ENCODE peak calls at places on chromosomes 7 and 10, in seven cellular contexts. O, N, B, H, L, V and R are unnamed samples.

GRCh38 chr10:92689663-92690210 is at the start of gene HHEX:
- DNase-seq in O (peak; percentile 37), N (peak; percentile 87), B (peak; percentile 56), H (no peak), L (peak; percentile 83), V (no peak), R (peak; percentile 83)

GRCh38 chr10:17029581-17030271 is 99.9 kb downstream of the CUBN start:
- DNase-seq in O (peak; percentile 52), N (peak; percentile 44), B (peak; percentile 45), H (no peak), L (peak; percentile 91), V (no peak), R (no peak)

GRCh38 chr10:131781076-131781475 is 119.7 kb upstream of the PPP2R2D start:
- DNase-seq in O (no peak), N (no peak), B (no peak), H (no peak), L (no peak), V (no peak), R (no peak)

GRCh38 chr10:92410501-92410900 is 119.5 kb downstream of the MARCHF5 start:
- DNase-seq in O (no peak), N (no peak), B (no peak), H (no peak), L (no peak), V (no peak), R (no peak)

GRCh38 chr10:130341325-130341724 is 205.1 kb downstream of the GLRX3 start:
- DNase-seq in O (no peak), N (peak; percentile 74), B (no peak), H (no peak), L (peak; percentile 40), V (peak; percentile 9), R (peak; percentile 23)

GRCh38 chr7:158245724-158246041 is 341.9 kb downstream of the PTPRN2 start:
- DNase-seq in O (no peak), N (no peak), B (no peak), H (no peak), L (no peak), V (no peak), R (no peak)

GRCh38 chr10:59517961-59518360 is 155.6 kb upstream of the FAM13C start:
- DNase-seq in O (no peak), N (no peak), B (no peak), H (no peak), L (no peak), V (no peak), R (no peak)

GRCh38 chr10:25683291-25683690 is 250.7 kb upstream of the MYO3A start:
- DNase-seq in O (no peak), N (no peak), B (no peak), H (no peak), L (no peak), V (no peak), R (no peak)

GRCh38 chr10:48672596-48673255 is 11.9 kb upstream of the WDFY4 start:
- DNase-seq in O (no peak), N (no peak), B (no peak), H (peak; percentile 73), L (no peak), V (no peak), R (no peak)

GRCh38 chr10:519055-519715 is 170.3 kb downstream of the DIP2C start:
- DNase-seq in O (no peak), N (no peak), B (no peak), H (no peak), L (no peak), V (no peak), R (no peak)

GRCh38 chr10:116691079-116691398 is 51.3 kb downstream of the HSPA12A start:
- DNase-seq in O (no peak), N (no peak), B (no peak), H (no peak), L (no peak), V (no peak), R (no peak)

GRCh38 chr7:17934094-17934493 is 6.2 kb downstream of the SNX13 start:
- DNase-seq in O (no peak), N (no peak), B (no peak), H (no peak), L (no peak), V (no peak), R (no peak)

GRCh38 chr7:146090023-146090645 is 26.5 kb upstream of the CNTNAP2 start:
- DNase-seq in O (peak; percentile 10), N (peak; percentile 58), B (peak; percentile 8), H (no peak), L (peak; percentile 57), V (no peak), R (peak; percentile 52)

GRCh38 chr7:18607025-18607424 is 111.5 kb downstream of the HDAC9 start:
- DNase-seq in O (no peak), N (no peak), B (no peak), H (no peak), L (no peak), V (no peak), R (no peak)

GRCh38 chr10:16545126-16545736 is 23.6 kb upstream of the C1QL3 start:
- DNase-seq in O (peak; percentile 6), N (peak; percentile 50), B (peak; percentile 13), H (no peak), L (peak; percentile 38), V (no peak), R (peak; percentile 77)

GRCh38 chr7:44727346-44728262 is 21.0 kb upstream of the ZMIZ2 start:
- DNase-seq in O (no peak), N (no peak), B (no peak), H (no peak), L (peak; percentile 33), V (no peak), R (no peak)

GRCh38 chr7:102204212-102204611 is 82.5 kb upstream of the SH2B2 start:
- DNase-seq in O (no peak), N (no peak), B (no peak), H (no peak), L (no peak), V (no peak), R (no peak)

GRCh38 chr7:138097064-138097741 is 20.9 kb downstream of the AKR1D1 start:
- DNase-seq in O (peak; percentile 41), N (peak; percentile 44), B (peak; percentile 79), H (no peak), L (peak; percentile 60), V (no peak), R (no peak)

GRCh38 chr7:27174077-27175004 is at the start of gene HOXA10:
- DNase-seq in O (no peak), N (no peak), B (no peak), H (no peak), L (no peak), V (no peak), R (no peak)

GRCh38 chr7:152158801-152159587 is 133.5 kb downstream of the GALNT11 start:
- DNase-seq in O (no peak), N (no peak), B (no peak), H (peak; percentile 95), L (no peak), V (no peak), R (no peak)

GRCh38 chr7:110850239-110850638 is 240.7 kb upstream of the LRRN3 start:
- DNase-seq in O (no peak), N (no peak), B (no peak), H (no peak), L (no peak), V (no peak), R (no peak)

GRCh38 chr10:123804716-123805115 is 86.9 kb downstream of the CPXM2 start:
- DNase-seq in O (no peak), N (no peak), B (no peak), H (no peak), L (no peak), V (no peak), R (no peak)

GRCh38 chr10:123807444-123808035 is 84.1 kb downstream of the CPXM2 start:
- DNase-seq in O (no peak), N (no peak), B (no peak), H (no peak), L (no peak), V (no peak), R (no peak)

GRCh38 chr10:123808873-123809272 is 82.7 kb downstream of the CPXM2 start:
- DNase-seq in O (peak; percentile 21), N (no peak), B (no peak), H (no peak), L (no peak), V (no peak), R (no peak)

GRCh38 chr10:123809632-123810031 is 82.0 kb downstream of the CPXM2 start:
- DNase-seq in O (no peak), N (no peak), B (no peak), H (no peak), L (no peak), V (no peak), R (no peak)

GRCh38 chr10:123808286-123808685 is 83.3 kb downstream of the CPXM2 start:
- DNase-seq in O (no peak), N (no peak), B (no peak), H (no peak), L (no peak), V (no peak), R (no peak)
- TF ChIP-seq JUND in O (no peak), N (no peak), B (no peak), H (no peak), L (no peak), V (no peak), R (no peak)

GRCh38 chr7:782718-783449 is 49.4 kb upstream of the SUN1 start:
- DNase-seq in O (no peak), N (no peak), B (no peak), H (no peak), L (no peak), V (no peak), R (no peak)
- TF ChIP-seq JUND in O (no peak), N (no peak), B (no peak), H (no peak), L (no peak), V (no peak), R (no peak)

GRCh38 chr10:28075424-28075823 is 76.5 kb upstream of the ODAD2 start:
- DNase-seq in O (no peak), N (no peak), B (no peak), H (no peak), L (no peak), V (no peak), R (no peak)

GRCh38 chr10:28077889-28078288 is 79.0 kb upstream of the ODAD2 start:
- DNase-seq in O (peak; percentile 53), N (no peak), B (no peak), H (no peak), L (no peak), V (no peak), R (no peak)

DNA sequence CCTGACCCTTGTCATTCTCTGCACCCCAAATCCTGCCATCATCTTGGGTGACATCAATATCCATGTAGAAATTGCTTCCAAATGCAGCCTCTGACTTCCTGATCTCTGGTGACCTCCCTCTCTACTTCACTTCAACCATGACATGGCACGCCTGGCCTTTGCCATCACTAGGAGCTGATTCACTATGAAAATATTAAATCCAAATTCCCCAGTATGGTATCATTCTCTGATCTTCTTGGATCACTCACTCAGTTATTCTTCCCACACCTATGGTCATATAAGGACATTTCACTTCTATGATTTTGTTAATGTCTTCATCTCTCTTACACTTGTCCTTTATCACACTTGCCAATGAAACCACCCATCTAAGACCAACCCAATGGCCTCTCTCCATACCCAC is 73.7 kb upstream of the ODAD2 start:
- DNase-seq in O (no peak), N (no peak), B (no peak), H (no peak), L (no peak), V (no peak), R (no peak)
- TF ChIP-seq JUND in O (peak; percentile 18), N (no peak), B (no peak), H (no peak), L (no peak), V (no peak), R (no peak)

GRCh38 chr10:71520042-71520441 is 123.3 kb downstream of the CDH23 start:
- DNase-seq in O (no peak), N (no peak), B (no peak), H (no peak), L (no peak), V (no peak), R (no peak)
- TF ChIP-seq JUND in O (no peak), N (no peak), B (no peak), H (no peak), L (no peak), V (no peak), R (no peak)

GRCh38 chr10:13939391-13939790 is 352.6 kb downstream of the PRPF18 start:
- DNase-seq in O (no peak), N (no peak), B (no peak), H (no peak), L (no peak), V (no peak), R (no peak)
- TF ChIP-seq JUND in O (no peak), N (no peak), B (no peak), H (no peak), L (no peak), V (no peak), R (no peak)